ENCODE peak calls at places on chromosomes 7 and 10, in five cellular contexts. D, G, S, Z and P are unnamed samples.

GRCh38 chr10:79079490-79080355 is 11.0 kb downstream of the ZMIZ1 start:
- DNase-seq in G (peak), Z (peak), S (peak), D (no peak), P (no peak)

GRCh38 chr7:129225931-129226572 is 1.2 kb downstream of the AHCYL2 start:
- DNase-seq in G (no peak), Z (no peak), D (no peak), S (no peak), P (no peak)

GRCh38 chr7:10076661-10077300 is 896.9 kb upstream of the PHF14 start:
- DNase-seq in G (no peak), Z (no peak), D (no peak), S (no peak), P (no peak)

GRCh38 chr10:66234872-66235271 is 691.0 kb upstream of the LRRTM3 start:
- DNase-seq in G (no peak), D (no peak), Z (no peak), S (no peak), P (no peak)

GRCh38 chr10:114276671-114277070 is 37.6 kb downstream of the VWA2 start:
- DNase-seq in G (no peak), Z (no peak), D (no peak), S (no peak), P (no peak)

GRCh38 chr7:139623518-139623917 is 100.0 kb downstream of the CLEC2L start:
- DNase-seq in D (no peak), G (no peak), S (no peak), Z (no peak), P (no peak)

GRCh38 chr7:31603076-31603475 is 83.9 kb upstream of the PPP1R17 start:
- DNase-seq in D (no peak), Z (no peak), S (no peak), G (no peak), P (no peak)

GRCh38 chr7:28349637-28350036 is 62.7 kb upstream of the CREB5 start:
- DNase-seq in G (no peak), D (no peak), S (no peak), Z (no peak), P (no peak)

GRCh38 chr7:105951597-105951996 is 11.5 kb upstream of the CDHR3 start:
- DNase-seq in G (no peak), S (no peak), Z (no peak), D (no peak), P (no peak)

GRCh38 chr7:139657749-139658148 is 120.0 kb downstream of the HIPK2 start:
- DNase-seq in G (no peak), S (no peak), D (no peak), Z (no peak), P (no peak)

GRCh38 chr10:77105756-77106155 is 531.9 kb downstream of the KCNMA1 start:
- DNase-seq in G (no peak), D (no peak), S (no peak), Z (no peak), P (no peak)

GRCh38 chr7:27184342-27185012 is 555 bp downstream of the HOXA11 start:
- DNase-seq in D (no peak), Z (peak), G (no peak), S (peak), P (no peak)

GRCh38 chr7:1554332-1555045 is 1.5 kb downstream of the TMEM184A start:
- DNase-seq in S (no peak), Z (no peak), G (no peak), D (no peak), P (no peak)

GRCh38 chr7:101911800-101912705 is 94.6 kb downstream of the CUX1 start:
- DNase-seq in D (no peak), S (no peak), G (peak), Z (peak), P (no peak)

GRCh38 chr7:13803134-13803533 is 186.3 kb downstream of the ETV1 start:
- DNase-seq in D (no peak), S (no peak), G (no peak), Z (no peak), P (no peak)

GRCh38 chr7:105524840-105525239 is 2.8 kb upstream of the PUS7 start:
- DNase-seq in S (no peak), D (no peak), G (no peak), Z (no peak), P (no peak)

GRCh38 chr7:78149787-78150186 is 351.2 kb downstream of the PHTF2 start:
- DNase-seq in Z (no peak), D (no peak), G (no peak), S (no peak), P (no peak)

GRCh38 chr10:109892885-109893284 is 30.4 kb downstream of the XPNPEP1 start:
- DNase-seq in Z (peak), D (no peak), S (peak), G (peak), P (no peak)

GRCh38 chr10:86969421-86970041 is 1.2 kb downstream of the ADIRF start:
- DNase-seq in S (peak), Z (peak), G (peak), D (no peak), P (no peak)

GRCh38 chr10:111986079-111986478 is 197.5 kb downstream of the GPAM start:
- DNase-seq in G (no peak), S (no peak), Z (no peak), D (no peak), P (no peak)

GRCh38 chr7:8146156-8146555 is 115.8 kb downstream of the ICA1 start:
- DNase-seq in D (no peak), Z (no peak), S (no peak), G (no peak), P (no peak)

GRCh38 chr7:24245362-24245761 is 38.6 kb upstream of the NPY start:
- DNase-seq in D (no peak), S (no peak), Z (no peak), G (no peak), P (no peak)

GRCh38 chr10:130867446-130868194 is 443.9 kb downstream of the TCERG1L start:
- DNase-seq in Z (no peak), D (no peak), G (no peak), S (no peak), P (no peak)

GRCh38 chr7:42014625-42015412 is 222.2 kb downstream of the GLI3 start:
- DNase-seq in G (peak), Z (no peak), S (no peak), D (no peak), P (no peak)

GRCh38 chr7:152709307-152710133 is 33.6 kb upstream of the XRCC2 start:
- DNase-seq in Z (no peak), D (no peak), S (no peak), G (no peak), P (no peak)

GRCh38 chr7:66627151-66627681 is 1.5 kb upstream of the KCTD7 start:
- DNase-seq in Z (peak), D (no peak), G (peak), S (no peak), P (no peak)

GRCh38 chr10:97882142-97883091 is 32.8 kb downstream of the GOLGA7B start:
- DNase-seq in G (no peak), D (no peak), S (peak), Z (no peak), P (no peak)

GRCh38 chr10:107554351-107554750 is 389.8 kb upstream of the SORCS1 start:
- DNase-seq in S (peak), D (no peak), Z (no peak), G (no peak), P (no peak)

GRCh38 chr7:1011297-1012003 is 28.5 kb downstream of the CYP2W1 start:
- DNase-seq in D (no peak), G (no peak), S (no peak), Z (no peak), P (no peak)

GRCh38 chr7:23893942-23894890 is 184.2 kb downstream of the STK31 start:
- DNase-seq in S (no peak), G (no peak), Z (no peak), D (no peak), P (no peak)

GRCh38 chr7:24965831-24966708 is 13.9 kb downstream of the OSBPL3 start:
- DNase-seq in G (peak), S (peak), D (no peak), Z (no peak), P (no peak)

GRCh38 chr7:69738396-69738889 is 140.2 kb downstream of the AUTS2 start:
- DNase-seq in D (no peak), S (no peak), Z (no peak), G (peak), P (no peak)

GRCh38 chr7:40598915-40599314 is 464.1 kb downstream of the SUGCT start:
- DNase-seq in D (no peak), S (no peak), G (no peak), Z (no peak), P (no peak)

GRCh38 chr10:32332299-32332750 is 14.6 kb downstream of the EPC1 start:
- DNase-seq in S (no peak), D (no peak), G (peak), Z (no peak), P (no peak)

GRCh38 chr7:95543312-95543711 is 53.0 kb downstream of the PDK4 start:
- DNase-seq in D (no peak), Z (no peak), S (no peak), G (no peak), P (no peak)

GRCh38 chr7:147136369-147136768 is 1019.8 kb downstream of the CNTNAP2 start:
- DNase-seq in S (no peak), D (no peak), Z (no peak), G (no peak), P (no peak)

GRCh38 chr10:93745411-93746065 is 12.2 kb upstream of the LGI1 start:
- DNase-seq in Z (no peak), S (no peak), G (no peak), D (no peak), P (peak)

GRCh38 chr10:118459642-118460193 is 117.6 kb upstream of the FAM204A start:
- DNase-seq in G (peak), D (no peak), S (peak), Z (peak), P (peak)

GRCh38 chr10:10821926-10822325 is 195.7 kb upstream of the CELF2 start:
- DNase-seq in G (no peak), Z (no peak), D (no peak), S (no peak), P (no peak)

GRCh38 chr10:10830316-10831061 is 187.2 kb upstream of the CELF2 start:
- DNase-seq in Z (no peak), S (peak), G (no peak), D (no peak), P (no peak)

GRCh38 chr10:10831085-10831484 is 186.6 kb upstream of the CELF2 start:
- DNase-seq in S (peak), Z (peak), G (peak), D (no peak), P (no peak)

GRCh38 chr10:10824611-10825148 is 193.0 kb upstream of the CELF2 start:
- DNase-seq in G (no peak), S (peak), Z (peak), D (no peak), P (no peak)

GRCh38 chr10:10826125-10826524 is 191.5 kb upstream of the CELF2 start:
- DNase-seq in Z (no peak), S (peak), G (no peak), D (no peak), P (no peak)
- H3K27ac ChIP-seq in Z (peak), S (no peak), G (no peak), D (no peak), P (no peak)

DNA sequence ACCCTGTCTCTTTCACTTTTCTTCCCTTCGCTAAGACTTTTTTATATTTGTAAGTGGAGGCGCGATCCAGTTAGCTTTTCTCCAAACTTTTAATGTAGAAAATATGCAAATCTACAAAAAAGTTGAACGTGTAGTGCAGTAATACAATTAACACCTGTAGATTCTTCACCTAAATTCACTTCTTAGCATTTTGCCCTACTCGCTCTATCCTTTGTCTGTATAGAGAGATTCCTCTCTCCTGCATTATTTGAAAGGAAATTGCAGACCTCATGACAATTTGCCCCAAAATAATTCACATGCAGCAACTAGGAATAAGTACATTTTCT is 21.4 kb downstream of the FGFBP3 start:
- DNase-seq in S (no peak), Z (no peak), D (no peak), G (no peak), P (no peak)
- H3K27ac ChIP-seq in S (no peak), Z (no peak), D (no peak), G (no peak), P (no peak)

GRCh38 chr7:130491841-130492518 is at the start of gene MEST:
- DNase-seq in Z (no peak), G (peak), S (no peak), D (no peak), P (no peak)
- H3K27ac ChIP-seq in Z (peak), G (peak), S (no peak), D (peak), P (no peak)

DNA sequence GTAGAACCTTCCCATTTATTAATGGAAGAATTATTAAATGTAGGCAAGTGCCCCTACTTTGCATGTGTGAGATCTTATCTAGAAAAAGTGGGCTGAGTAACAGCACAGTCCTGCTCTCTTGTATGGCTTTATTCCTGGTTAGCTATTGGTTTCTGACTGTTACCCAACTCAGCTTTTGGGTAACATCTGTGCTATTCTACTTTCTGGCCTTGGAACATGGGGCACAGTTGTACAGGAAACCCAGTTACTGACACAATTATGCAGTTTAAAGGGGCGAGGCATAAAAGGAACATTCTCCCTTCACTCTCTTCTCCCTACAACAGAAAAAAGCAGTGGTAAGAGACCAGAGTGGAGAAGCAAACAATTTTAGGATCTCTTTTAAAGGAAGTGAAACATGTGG is 16.1 kb downstream of the NUDT5 start:
- DNase-seq in S (no peak), D (no peak), G (no peak), Z (no peak), P (no peak)
- H3K27ac ChIP-seq in S (no peak), D (no peak), G (no peak), Z (no peak), P (no peak)